ENCODE peak calls at places on chromosomes 11 and 22, in four cellular contexts. One of them, this sample, is unnamed. For H3K36me3, the result is how much of the 10 kb centered on the place peaks cover.

GRCh38 chr11:61828629-61829407 is 718 bp downstream of the FADS2 start:
- DNase-seq in tibial nerve: no peak
- DNase-seq in mesendoderm: peak
- DNase-seq in tibial artery: peak
- DNase-seq in this sample: peak

GRCh38 chr22:25420925-25421904 is 143.3 kb upstream of the GRK3 start:
- DNase-seq in tibial nerve: no peak
- DNase-seq in tibial artery: no peak
- DNase-seq in mesendoderm: peak
- DNase-seq in this sample: no peak

GRCh38 chr11:103433976-103434375 is 324.8 kb downstream of the DYNC2H1 start:
- DNase-seq in tibial artery: no peak
- DNase-seq in tibial nerve: no peak
- DNase-seq in mesendoderm: no peak
- DNase-seq in this sample: no peak

GRCh38 chr22:35102663-35103062 is 36.7 kb downstream of the ISX start:
- DNase-seq in tibial artery: no peak
- DNase-seq in tibial nerve: no peak
- DNase-seq in mesendoderm: peak
- DNase-seq in this sample: no peak

GRCh38 chr11:134386945-134387344 is 25.1 kb downstream of the B3GAT1 start:
- DNase-seq in mesendoderm: no peak
- DNase-seq in tibial nerve: no peak
- DNase-seq in tibial artery: no peak
- DNase-seq in this sample: no peak

GRCh38 chr11:22539851-22540376 is 85.7 kb downstream of the FANCF start:
- DNase-seq in tibial nerve: peak
- DNase-seq in mesendoderm: peak
- DNase-seq in tibial artery: no peak
- DNase-seq in this sample: no peak

GRCh38 chr11:61627831-61628753 is 47.2 kb upstream of the SYT7 start:
- DNase-seq in tibial artery: peak
- DNase-seq in tibial nerve: peak
- DNase-seq in mesendoderm: peak
- DNase-seq in this sample: peak

GRCh38 chr11:112961146-112961668 is at the start of gene NCAM1:
- DNase-seq in tibial artery: peak
- DNase-seq in tibial nerve: peak
- DNase-seq in mesendoderm: peak
- DNase-seq in this sample: peak

GRCh38 chr11:44713022-44713421 is 13.7 kb upstream of the TSPAN18 start:
- DNase-seq in mesendoderm: no peak
- DNase-seq in tibial artery: no peak
- DNase-seq in tibial nerve: no peak
- DNase-seq in this sample: no peak

GRCh38 chr11:119055901-119056300 is 1.1 kb downstream of the HYOU1 start:
- DNase-seq in mesendoderm: peak
- DNase-seq in tibial artery: no peak
- DNase-seq in tibial nerve: no peak
- DNase-seq in this sample: no peak

GRCh38 chr11:125376117-125376516 is 119.9 kb downstream of the FEZ1 start:
- DNase-seq in tibial artery: peak
- DNase-seq in mesendoderm: peak
- DNase-seq in tibial nerve: no peak
- DNase-seq in this sample: no peak

GRCh38 chr22:42662114-42663021 is 13.2 kb upstream of the CYB5R3 start:
- DNase-seq in mesendoderm: peak
- DNase-seq in tibial artery: peak
- DNase-seq in tibial nerve: peak
- DNase-seq in this sample: peak

GRCh38 chr11:66970808-66971442 is 4.2 kb upstream of the C11orf86 start:
- DNase-seq in tibial nerve: peak
- DNase-seq in tibial artery: peak
- DNase-seq in mesendoderm: peak
- DNase-seq in this sample: no peak

GRCh38 chr11:61718613-61719302 is 33.7 kb upstream of the MYRF start:
- DNase-seq in mesendoderm: peak
- DNase-seq in tibial artery: no peak
- DNase-seq in tibial nerve: no peak
- DNase-seq in this sample: no peak

GRCh38 chr11:119056397-119056999 is 507 bp downstream of the HYOU1 start:
- DNase-seq in tibial artery: no peak
- DNase-seq in tibial nerve: no peak
- DNase-seq in mesendoderm: peak
- DNase-seq in this sample: peak

GRCh38 chr11:33089776-33090175 is 50.4 kb downstream of the TCP11L1 start:
- DNase-seq in tibial nerve: no peak
- DNase-seq in mesendoderm: no peak
- DNase-seq in tibial artery: no peak
- DNase-seq in this sample: no peak

GRCh38 chr11:66868726-66869291 is 11.9 kb downstream of the LRFN4 start:
- DNase-seq in mesendoderm: peak
- DNase-seq in tibial artery: no peak
- DNase-seq in tibial nerve: no peak
- DNase-seq in this sample: peak

GRCh38 chr22:41411021-41411851 is 29.5 kb downstream of the TEF start:
- DNase-seq in tibial artery: peak
- DNase-seq in mesendoderm: peak
- DNase-seq in tibial nerve: peak
- DNase-seq in this sample: no peak

GRCh38 chr11:30914143-30914762 is 328.1 kb upstream of the MPPED2 start:
- DNase-seq in tibial nerve: peak
- DNase-seq in mesendoderm: peak
- DNase-seq in tibial artery: peak
- DNase-seq in this sample: peak

GRCh38 chr11:107705027-107705426 is 6.8 kb downstream of the SLN start:
- DNase-seq in mesendoderm: no peak
- DNase-seq in tibial nerve: no peak
- DNase-seq in tibial artery: peak
- DNase-seq in this sample: no peak

GRCh38 chr11:68962527-68963250 is 18.1 kb downstream of the MRGPRD start:
- DNase-seq in mesendoderm: no peak
- DNase-seq in tibial artery: no peak
- DNase-seq in tibial nerve: no peak
- DNase-seq in this sample: peak

GRCh38 chr22:42282252-42282942 is 11.9 kb upstream of the TCF20 start:
- DNase-seq in tibial artery: no peak
- DNase-seq in mesendoderm: no peak
- DNase-seq in tibial nerve: no peak
- DNase-seq in this sample: no peak

GRCh38 chr22:43185860-43186261 is 1.1 kb downstream of the TTLL12 start:
- DNase-seq in mesendoderm: peak
- DNase-seq in tibial nerve: peak
- DNase-seq in tibial artery: no peak
- DNase-seq in this sample: no peak

GRCh38 chr11:28657378-28658030 is 549.3 kb downstream of the METTL15 start:
- DNase-seq in mesendoderm: no peak
- DNase-seq in tibial nerve: no peak
- DNase-seq in tibial artery: no peak
- DNase-seq in this sample: no peak

GRCh38 chr22:47835726-47836125 is 1073.3 kb downstream of the TBC1D22A start:
- DNase-seq in tibial nerve: no peak
- DNase-seq in tibial artery: no peak
- DNase-seq in mesendoderm: no peak
- DNase-seq in this sample: no peak

GRCh38 chr11:7579226-7579825 is 65.5 kb downstream of the PPFIBP2 start:
- DNase-seq in tibial artery: peak
- DNase-seq in tibial nerve: no peak
- DNase-seq in mesendoderm: no peak
- DNase-seq in this sample: no peak

GRCh38 chr11:33373636-33374035 is 116.5 kb downstream of the HIPK3 start:
- DNase-seq in tibial nerve: no peak
- DNase-seq in mesendoderm: no peak
- DNase-seq in tibial artery: no peak
- DNase-seq in this sample: no peak

GRCh38 chr11:704799-705645 is 1.0 kb upstream of the EPS8L2 start:
- DNase-seq in tibial artery: no peak
- DNase-seq in tibial nerve: no peak
- DNase-seq in mesendoderm: no peak
- DNase-seq in this sample: no peak

GRCh38 chr11:1880746-1881441 is 10.8 kb downstream of the PRR33 start:
- DNase-seq in tibial nerve: no peak
- DNase-seq in tibial artery: no peak
- DNase-seq in mesendoderm: no peak
- DNase-seq in this sample: no peak

GRCh38 chr22:46053563-46054090 is 76.7 kb upstream of the WNT7B start:
- DNase-seq in tibial artery: peak
- DNase-seq in mesendoderm: no peak
- DNase-seq in tibial nerve: no peak
- DNase-seq in this sample: peak

GRCh38 chr22:28903080-28903479 is 19.7 kb downstream of the ZNRF3 start:
- DNase-seq in tibial nerve: no peak
- DNase-seq in mesendoderm: no peak
- DNase-seq in tibial artery: no peak
- DNase-seq in this sample: no peak

GRCh38 chr11:133964946-133965632 is 8.3 kb upstream of the IGSF9B start:
- DNase-seq in mesendoderm: no peak
- DNase-seq in tibial nerve: no peak
- DNase-seq in tibial artery: peak
- DNase-seq in this sample: no peak

GRCh38 chr11:42034821-42035220 is 575.4 kb upstream of the LRRC4C start:
- DNase-seq in tibial artery: no peak
- DNase-seq in tibial nerve: no peak
- DNase-seq in mesendoderm: no peak
- DNase-seq in this sample: no peak

GRCh38 chr11:12756101-12756500 is 81.9 kb downstream of the TEAD1 start:
- DNase-seq in tibial nerve: no peak
- DNase-seq in mesendoderm: no peak
- DNase-seq in tibial artery: no peak
- DNase-seq in this sample: no peak

GRCh38 chr11:35030716-35031213 is 108.2 kb upstream of the CD44 start:
- DNase-seq in mesendoderm: peak
- DNase-seq in tibial nerve: peak
- DNase-seq in tibial artery: peak
- DNase-seq in this sample: no peak

GRCh38 chr11:76152086-76152658 is 54.1 kb downstream of the WNT11 start:
- DNase-seq in mesendoderm: peak
- DNase-seq in tibial artery: peak
- DNase-seq in tibial nerve: peak
- DNase-seq in this sample: peak

DNA sequence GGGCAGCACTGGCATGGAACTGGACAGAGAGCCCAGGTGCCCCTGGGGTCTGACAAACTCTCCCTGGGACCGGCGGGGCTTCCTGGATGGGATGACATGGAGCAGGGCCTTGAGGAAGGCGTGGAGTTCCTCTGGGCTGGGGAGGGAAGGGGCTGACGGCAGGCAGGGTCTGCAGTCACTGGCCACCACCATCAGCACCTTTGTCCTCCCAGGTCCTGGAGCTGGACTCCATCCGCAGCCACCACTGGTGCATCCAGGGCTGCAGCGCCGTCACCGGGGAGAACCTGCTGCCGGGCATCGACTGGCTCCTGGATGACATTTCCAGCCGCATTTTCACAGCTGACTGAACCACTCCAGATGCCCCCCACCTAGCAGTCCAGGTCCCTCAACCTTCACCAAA is 5.7 kb upstream of the SNX15 start:
- DNase-seq in mesendoderm: no peak
- DNase-seq in tibial nerve: no peak
- DNase-seq in tibial artery: no peak
- DNase-seq in this sample: no peak
- H3K27ac ChIP-seq in mesendoderm: no peak
- H3K27ac ChIP-seq in tibial nerve: no peak
- H3K27ac ChIP-seq in tibial artery: no peak
- H3K27ac ChIP-seq in this sample: no peak

DNA sequence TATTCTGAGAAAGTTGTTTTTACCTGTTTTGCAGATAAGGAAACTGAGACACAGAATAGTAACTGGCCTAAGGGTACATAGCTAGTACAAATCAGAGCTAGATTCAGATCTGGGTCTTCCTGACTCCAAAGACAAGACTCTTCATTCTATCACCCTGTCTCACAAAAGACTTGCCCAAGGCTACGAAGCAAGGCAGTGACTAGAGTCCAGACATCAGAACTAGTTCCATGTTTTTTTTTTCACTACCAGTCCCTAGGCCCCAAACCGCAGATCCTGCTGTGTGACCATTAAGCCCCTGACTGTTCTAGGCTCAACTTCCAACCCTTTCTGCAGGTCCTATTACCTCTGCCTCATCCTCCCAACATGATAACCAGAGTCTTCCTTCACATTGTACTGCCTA is 1.5 kb downstream of the BACE1-AS start:
- DNase-seq in mesendoderm: no peak
- DNase-seq in tibial nerve: no peak
- DNase-seq in tibial artery: no peak
- DNase-seq in this sample: no peak
- H3K36me3 ChIP-seq in mesendoderm: under half
- H3K36me3 ChIP-seq in tibial nerve: under half
- H3K36me3 ChIP-seq in tibial artery: half or more
- H3K36me3 ChIP-seq in this sample: under half

DNA sequence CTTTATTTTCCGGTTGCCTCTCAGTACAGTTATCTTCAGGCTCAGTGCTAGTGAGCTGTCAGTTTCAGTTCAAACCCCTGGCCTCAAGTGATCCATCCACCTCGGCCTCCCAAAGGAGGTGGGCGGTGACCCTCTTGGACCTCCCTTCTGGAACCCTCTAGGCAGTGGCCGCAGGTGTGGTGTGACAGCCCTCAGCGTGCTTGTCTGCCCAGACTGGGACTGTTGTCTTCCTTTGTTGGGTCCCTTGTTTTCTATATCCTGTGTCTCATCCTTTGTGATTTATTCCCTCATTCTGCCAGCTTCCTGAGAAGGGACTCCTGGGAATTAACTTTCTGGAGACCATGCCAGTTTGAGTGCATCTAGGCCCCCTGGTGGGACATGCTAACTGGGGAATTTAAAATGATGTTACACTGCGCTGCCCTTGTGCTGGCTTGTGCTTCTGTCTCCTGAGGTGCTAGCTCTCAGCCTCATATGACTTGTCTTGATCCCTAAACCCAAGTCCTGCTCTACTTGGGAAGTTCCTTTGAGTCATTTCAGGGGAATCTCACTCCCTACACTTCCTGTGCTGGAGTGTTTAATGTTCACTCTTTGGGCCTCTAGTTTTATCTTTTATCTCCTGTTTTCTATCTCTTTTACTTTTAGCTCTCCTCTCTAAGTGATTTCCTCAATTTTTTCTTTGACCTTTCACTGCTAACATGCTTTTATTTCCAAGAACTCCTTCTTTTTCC is 19.4 kb downstream of the MED15 start:
- DNase-seq in tibial artery: no peak
- DNase-seq in tibial nerve: no peak
- DNase-seq in mesendoderm: no peak
- DNase-seq in this sample: no peak
- H3K27ac ChIP-seq in tibial artery: no peak
- H3K27ac ChIP-seq in tibial nerve: no peak
- H3K27ac ChIP-seq in mesendoderm: no peak
- H3K27ac ChIP-seq in this sample: no peak

DNA sequence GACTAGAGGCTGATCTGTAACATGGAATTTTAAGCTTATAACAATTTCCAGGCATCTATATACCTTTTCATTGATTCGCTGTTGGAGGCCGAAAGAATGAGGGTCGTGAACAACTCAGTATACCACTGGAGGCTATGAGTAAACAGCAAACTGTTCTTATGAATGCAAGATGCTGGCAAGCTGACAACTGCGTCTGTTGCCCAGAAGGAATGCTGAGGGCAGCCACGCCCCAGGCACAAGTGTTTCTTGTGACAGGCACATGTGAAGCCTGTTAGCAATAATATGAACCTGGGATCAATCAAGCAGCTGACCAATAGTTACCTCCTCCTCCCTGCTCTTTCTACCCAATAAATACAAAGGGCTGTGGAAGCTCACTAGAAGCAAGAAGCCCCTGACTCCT is 15.3 kb downstream of the RTCB start:
- DNase-seq in mesendoderm: no peak
- DNase-seq in tibial nerve: no peak
- DNase-seq in tibial artery: no peak
- DNase-seq in this sample: no peak
- H3K36me3 ChIP-seq in mesendoderm: under half
- H3K36me3 ChIP-seq in tibial nerve: under half
- H3K36me3 ChIP-seq in tibial artery: half or more
- H3K36me3 ChIP-seq in this sample: half or more

This sample was measured in CD8-positive, alpha-beta T cell.